ENCODE peak calls at places on chromosomes 11 and 22, in six cellular contexts. L is H54; B is T-helper 9 cell; G is NCI-H2081; O is activated CD8-positive, alpha-beta memory T cell treated with anti-CD3 and anti-CD28 coated beads for 24 hours; C is IMR-90. R is an unnamed sample.

GRCh38 chr11:1598816-1599215 is 722 bp upstream of the KRTAP5-2 start:
- DNase-seq in L (no peak), C (no peak), B (no peak), G (no peak), O (no peak), R (no peak)

GRCh38 chr22:36223504-36223903 is 15.8 kb downstream of the APOL2 start:
- DNase-seq in B (no peak), O (peak; percentile 43), C (no peak), L (no peak), G (no peak), R (no peak)

GRCh38 chr22:26751217-26751616 is 93.8 kb downstream of the MIAT start:
- DNase-seq in O (no peak), G (no peak), B (no peak), C (no peak), L (no peak), R (no peak)

GRCh38 chr11:67611165-67611564 is 4.4 kb downstream of the NDUFV1 start:
- DNase-seq in O (no peak), C (no peak), B (no peak), L (no peak), G (no peak), R (no peak)

GRCh38 chr11:132125855-132126841 is 755.7 kb downstream of the NTM start:
- DNase-seq in G (peak; percentile 64), C (peak; percentile 26), L (no peak), B (no peak), O (no peak), R (no peak)

GRCh38 chr22:19799322-19800190 is 39.0 kb downstream of the TBX1 start:
- DNase-seq in L (peak; percentile 75), C (peak; percentile 92), B (no peak), G (no peak), O (no peak), R (no peak)

GRCh38 chr11:66850235-66850587 is 6.7 kb upstream of the LRFN4 start:
- DNase-seq in B (no peak), G (no peak), C (no peak), O (no peak), L (no peak), R (no peak)

GRCh38 chr11:116114198-116114651 is 610.0 kb upstream of the CADM1 start:
- DNase-seq in O (no peak), L (no peak), B (no peak), G (no peak), C (no peak), R (no peak)

GRCh38 chr11:99015634-99016454 is 4.9 kb upstream of the CNTN5 start:
- DNase-seq in L (no peak), C (peak; percentile 51), O (no peak), G (peak; percentile 60), B (no peak), R (no peak)

GRCh38 chr11:19244084-19244483 is 3.3 kb upstream of the E2F8 start:
- DNase-seq in O (no peak), G (no peak), B (no peak), C (no peak), L (no peak), R (no peak)

GRCh38 chr11:128630367-128631230 is 43.2 kb upstream of the ETS1 start:
- DNase-seq in B (peak; percentile 95), C (peak; percentile 86), O (peak; percentile 97), G (peak; percentile 93), L (peak; percentile 33), R (no peak)

GRCh38 chr11:113111156-113111555 is 149.9 kb downstream of the NCAM1 start:
- DNase-seq in L (no peak), B (no peak), G (no peak), O (no peak), C (no peak), R (no peak)

GRCh38 chr11:117565709-117566108 is 231.3 kb downstream of the DSCAML1 start:
- DNase-seq in O (no peak), L (no peak), B (no peak), C (no peak), G (no peak), R (no peak)

GRCh38 chr22:48754611-48755331 is 1072.9 kb downstream of the BRD1 start:
- DNase-seq in L (no peak), G (no peak), B (no peak), O (peak; percentile 40), C (no peak), R (no peak)

GRCh38 chr22:50486561-50487289 is at the start of gene MIOX:
- DNase-seq in L (peak; percentile 91), O (no peak), C (no peak), B (no peak), G (no peak), R (no peak)

GRCh38 chr22:20054034-20054427 is 26.0 kb upstream of the DGCR8 start:
- DNase-seq in C (no peak), B (no peak), O (no peak), L (no peak), G (no peak), R (no peak)

GRCh38 chr22:26079009-26079408 is 90.3 kb upstream of the SEZ6L start:
- DNase-seq in G (no peak), O (no peak), C (no peak), B (no peak), L (no peak), R (no peak)

GRCh38 chr22:49257551-49257951 is 570.1 kb downstream of the BRD1 start:
- DNase-seq in C (no peak), O (no peak), G (no peak), B (no peak), L (no peak), R (no peak)

R was measured in D721Med.